ENCODE peak calls at places on chromosomes 6 and 20, in four cellular contexts. D is astrocyte of the cerebellum, Z is adipocyte, A is HL-60. W is an unnamed sample.

GRCh38 chr6:160455484-160456213 is 107.5 kb downstream of the SLC22A3 start:
- DNase-seq in D (peak), Z (peak), A (no peak), W (peak)

GRCh38 chr20:19783966-19784401 is 25.9 kb downstream of the RIN2 start:
- DNase-seq in D (no peak), Z (peak), A (no peak), W (no peak)

GRCh38 chr6:64299176-64299575 is 663.6 kb downstream of the PHF3 start:
- DNase-seq in D (no peak), Z (no peak), A (no peak), W (no peak)

GRCh38 chr6:36444470-36444869 is 1.7 kb downstream of the KCTD20 start:
- DNase-seq in D (peak), Z (peak), A (no peak), W (no peak)

GRCh38 chr6:3789896-3790558 is 38.5 kb upstream of the PXDC1 start:
- DNase-seq in D (no peak), Z (no peak), A (no peak), W (no peak)

GRCh38 chr20:57390604-57391438 is at the start of gene RBM38:
- DNase-seq in D (no peak), Z (peak), A (no peak), W (no peak)

GRCh38 chr20:61589055-61589385 is 337.0 kb downstream of the CDH4 start:
- DNase-seq in D (peak), Z (peak), A (no peak), W (peak)

GRCh38 chr6:144710207-144710606 is 425.1 kb downstream of the UTRN start:
- DNase-seq in D (peak), Z (peak), A (no peak), W (peak)

GRCh38 chr6:91462236-91462635 is 875.4 kb upstream of the MAP3K7 start:
- DNase-seq in D (no peak), Z (peak), A (no peak), W (no peak)

GRCh38 chr20:595330-596308 is 14.5 kb downstream of the TCF15 start:
- DNase-seq in D (no peak), Z (no peak), A (no peak), W (no peak)

GRCh38 chr20:48702388-48703041 is 125.3 kb downstream of the PREX1 start:
- DNase-seq in D (no peak), Z (no peak), A (no peak), W (no peak)

GRCh38 chr6:48689498-48689897 is 578.5 kb upstream of the PTCHD4 start:
- DNase-seq in D (no peak), Z (no peak), A (no peak), W (no peak)

GRCh38 chr6:138307816-138308727 is 69.6 kb upstream of the SMIM28 start:
- DNase-seq in D (no peak), Z (no peak), A (no peak), W (no peak)

GRCh38 chr6:52534363-52534762 is 42.5 kb downstream of the TRAM2 start:
- DNase-seq in D (no peak), Z (no peak), A (no peak), W (no peak)

GRCh38 chr6:170032706-170033309 is 258.1 kb downstream of the DLL1 start:
- DNase-seq in D (no peak), Z (no peak), A (no peak), W (no peak)

GRCh38 chr20:51188941-51189340 is 166.0 kb upstream of the KCNG1 start:
- DNase-seq in D (no peak), Z (no peak), A (no peak), W (no peak)

GRCh38 chr20:50144362-50144761 is 9.2 kb downstream of the PEDS1 start:
- DNase-seq in D (peak), Z (peak), A (peak), W (peak)

GRCh38 chr6:106181664-106182418 is 95.7 kb downstream of the PRDM1 start:
- DNase-seq in D (no peak), Z (peak), A (no peak), W (peak)

GRCh38 chr6:26088344-26088743 is 1.1 kb downstream of the HFE start:
- DNase-seq in D (no peak), Z (peak), A (no peak), W (no peak)

GRCh38 chr20:50286609-50287008 is 96.0 kb downstream of the CEBPB start:
- DNase-seq in D (peak), Z (peak), A (no peak), W (peak)

GRCh38 chr6:167525774-167526173 is 200.9 kb downstream of the TTLL2 start:
- DNase-seq in D (no peak), Z (no peak), A (no peak), W (no peak)

GRCh38 chr20:50284811-50285375 is 94.3 kb downstream of the CEBPB start:
- DNase-seq in D (no peak), Z (no peak), A (no peak), W (no peak)

GRCh38 chr6:107572886-107573285 is 83.0 kb downstream of the SOBP start:
- DNase-seq in D (no peak), Z (no peak), A (no peak), W (no peak)

GRCh38 chr6:21731411-21732031 is 138.0 kb downstream of the SOX4 start:
- DNase-seq in D (peak), Z (peak), A (no peak), W (no peak)

GRCh38 chr6:71134929-71135642 is 153.5 kb upstream of the OGFRL1 start:
- DNase-seq in D (no peak), Z (no peak), A (no peak), W (no peak)

GRCh38 chr6:41646026-41646795 is 7.9 kb downstream of the MDFI start:
- DNase-seq in D (no peak), Z (no peak), A (no peak), W (no peak)

GRCh38 chr6:28258877-28259777 is at the start of gene NKAPL:
- DNase-seq in D (no peak), Z (peak), A (no peak), W (no peak)

GRCh38 chr6:124679392-124679791 is 282.8 kb upstream of the RNF217 start:
- DNase-seq in D (no peak), Z (no peak), A (no peak), W (no peak)

GRCh38 chr6:2940851-2941250 is 30.5 kb downstream of the SERPINB6 start:
- DNase-seq in D (no peak), Z (no peak), A (no peak), W (no peak)

GRCh38 chr20:60512436-60512835 is 554.2 kb downstream of the CDH26 start:
- DNase-seq in D (peak), Z (no peak), A (no peak), W (peak)

GRCh38 chr20:53032021-53033001 is 60.2 kb downstream of the TSHZ2 start:
- DNase-seq in D (no peak), Z (peak), A (no peak), W (peak)

GRCh38 chr20:45070932-45071632 is 29.8 kb downstream of the KCNS1 start:
- DNase-seq in D (no peak), Z (peak), A (no peak), W (no peak)

GRCh38 chr20:20837574-20838021 is 125.2 kb upstream of the RALGAPA2 start:
- DNase-seq in D (peak), Z (peak), A (no peak), W (no peak)

GRCh38 chr20:48737463-48738093 is 90.2 kb downstream of the PREX1 start:
- DNase-seq in D (no peak), Z (no peak), A (no peak), W (no peak)

GRCh38 chr6:112232845-112233256 is 21.5 kb downstream of the LAMA4 start:
- DNase-seq in D (peak), Z (peak), A (no peak), W (peak)

GRCh38 chr6:136566851-136567250 is 16.6 kb upstream of the MAP7 start:
- DNase-seq in D (no peak), Z (no peak), A (no peak), W (no peak)
- H3K4me3 ChIP-seq in D (no peak), Z (no peak), A (no peak), W (no peak)

GRCh38 chr6:33841070-33841469 is 37.3 kb upstream of the MLN start:
- DNase-seq in D (no peak), Z (no peak), A (no peak), W (no peak)
- H3K4me3 ChIP-seq in D (no peak), Z (no peak), A (no peak), W (no peak)

GRCh38 chr6:43092635-43093034 is 16.5 kb downstream of the PTK7 start:
- DNase-seq in D (no peak), Z (no peak), A (no peak), W (no peak)

GRCh38 chr6:43095939-43096338 is 19.8 kb downstream of the PTK7 start:
- DNase-seq in D (no peak), Z (no peak), A (no peak), W (no peak)

GRCh38 chr6:43091020-43091419 is 14.9 kb downstream of the PTK7 start:
- DNase-seq in D (no peak), Z (no peak), A (no peak), W (no peak)

GRCh38 chr6:43091592-43091991 is 15.5 kb downstream of the PTK7 start:
- DNase-seq in D (no peak), Z (no peak), A (no peak), W (no peak)

DNA sequence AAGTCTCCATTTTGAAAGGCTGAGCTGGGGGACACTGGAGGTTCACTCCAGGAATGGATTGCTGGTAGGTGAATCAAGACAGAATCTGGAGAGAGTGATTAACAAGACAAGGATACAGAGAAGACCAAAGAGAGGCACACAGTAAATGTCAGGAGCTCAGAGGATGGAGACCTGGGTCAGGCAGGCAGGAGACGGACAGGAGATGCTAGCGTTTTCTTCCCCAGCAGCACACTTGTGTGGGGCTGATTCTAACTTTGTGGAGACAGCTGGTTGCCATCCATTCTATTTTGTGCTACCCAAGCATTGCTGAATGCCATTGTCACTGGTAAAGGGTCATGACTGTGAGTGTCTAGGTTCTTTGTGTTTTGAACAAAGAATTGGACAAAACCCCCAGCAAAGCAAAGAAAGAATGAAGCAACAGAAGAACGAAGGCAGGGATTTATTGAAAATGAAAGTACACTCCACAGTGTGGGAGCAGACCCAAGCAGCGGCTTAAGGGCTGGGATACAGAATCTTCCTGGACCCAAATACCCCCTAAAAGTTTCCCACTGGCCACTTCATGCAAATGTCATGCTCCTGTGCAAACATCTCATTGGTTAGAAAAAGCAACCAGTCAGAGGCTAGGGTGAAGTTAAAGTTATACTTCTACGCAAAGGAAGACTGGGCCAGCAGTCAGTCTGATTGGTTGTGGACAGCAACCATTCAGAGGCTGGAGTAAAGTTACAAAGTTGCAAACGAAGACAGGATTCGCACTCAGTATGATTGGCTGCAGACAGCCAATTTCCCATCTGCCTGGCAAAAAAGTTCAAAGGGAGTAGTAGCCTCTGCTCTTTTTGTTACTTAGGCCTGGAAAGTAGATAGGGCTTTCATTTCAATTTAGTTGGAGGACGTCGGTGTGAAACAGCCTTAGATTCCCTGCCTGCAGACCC is 17.5 kb downstream of the PTK7 start:
- DNase-seq in D (no peak), Z (peak), A (no peak), W (no peak)
- H3K4me3 ChIP-seq in D (peak), Z (peak), A (no peak), W (peak)

DNA sequence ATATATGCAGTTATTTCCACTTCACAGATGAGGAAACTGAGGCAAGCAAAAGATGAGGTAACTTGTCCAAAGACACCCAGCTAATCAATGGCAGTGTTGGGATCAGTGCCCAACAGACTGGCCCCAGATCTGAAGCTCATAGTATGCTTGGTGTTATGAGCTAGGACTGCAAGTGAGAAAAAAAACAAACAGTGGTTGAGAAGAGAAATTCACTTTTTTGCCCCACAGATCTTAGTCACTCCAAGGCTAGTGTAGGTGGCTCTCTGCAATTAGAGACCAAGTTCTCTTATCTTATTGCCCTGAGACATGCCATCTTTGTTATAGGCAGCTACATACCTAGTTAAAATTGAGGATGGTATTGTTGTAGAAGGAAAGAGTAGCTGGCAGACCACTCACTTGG is 16.3 kb downstream of the PLEKHG1 start:
- DNase-seq in D (no peak), Z (no peak), A (no peak), W (no peak)
- H3K4me3 ChIP-seq in D (no peak), Z (no peak), A (no peak), W (no peak)

GRCh38 chr6:155795173-155795796 is 339.6 kb upstream of the NOX3 start:
- DNase-seq in D (no peak), Z (no peak), A (no peak), W (no peak)
- H3K4me3 ChIP-seq in D (no peak), Z (no peak), A (no peak), W (no peak)

W was measured in skeletal muscle cell.